ENCODE peak calls at places on chromosome 19, in four cellular contexts. T is K562, W is SK-N-SH, A is HEK293T. V is an unnamed sample.

GRCh38 chr19:31272707-31273106 is 76.5 kb downstream of the TSHZ3 start:
- DNase-seq in T (no peak), W (no peak), A (no peak), V (no peak)

GRCh38 chr19:42410371-42410770 is 16.8 kb downstream of the LIPE start:
- DNase-seq in T (no peak), W (no peak), A (no peak), V (no peak)

GRCh38 chr19:10233946-10234345 is 2.8 kb upstream of the S1PR2 start:
- DNase-seq in T (no peak), W (no peak), A (no peak), V (no peak)

GRCh38 chr19:54137913-54138776 is 583 bp downstream of the CNOT3 start:
- DNase-seq in T (peak), W (peak), A (no peak), V (no peak)

GRCh38 chr19:4304509-4305252 is at the start of gene FSD1:
- DNase-seq in T (peak), W (peak), A (peak), V (no peak)

GRCh38 chr19:58513694-58514563 is 2.1 kb upstream of the SLC27A5 start:
- DNase-seq in T (peak), W (peak), A (no peak), V (peak)

GRCh38 chr19:38543807-38544568 is 73.8 kb downstream of the MAP4K1 start:
- DNase-seq in T (peak), W (peak), A (peak), V (peak)

GRCh38 chr19:42242071-42242511 is 311 bp downstream of the GSK3A start:
- DNase-seq in T (no peak), W (peak), A (no peak), V (no peak)

GRCh38 chr19:13875824-13876223 is 1.1 kb upstream of the NANOS3 start:
- DNase-seq in T (no peak), W (peak), A (no peak), V (no peak)

GRCh38 chr19:46481187-46481586 is 9.8 kb upstream of the PNMA8A start:
- DNase-seq in T (no peak), W (no peak), A (no peak), V (no peak)

GRCh38 chr19:46481947-46482346 is 10.6 kb upstream of the PNMA8A start:
- DNase-seq in T (no peak), W (no peak), A (no peak), V (no peak)

GRCh38 chr19:46486358-46486757 is 9.3 kb downstream of the PNMA8B start:
- DNase-seq in T (no peak), W (no peak), A (no peak), V (no peak)

GRCh38 chr19:46480409-46480808 is 9.0 kb upstream of the PNMA8A start:
- DNase-seq in T (no peak), W (no peak), A (peak), V (no peak)

DNA sequence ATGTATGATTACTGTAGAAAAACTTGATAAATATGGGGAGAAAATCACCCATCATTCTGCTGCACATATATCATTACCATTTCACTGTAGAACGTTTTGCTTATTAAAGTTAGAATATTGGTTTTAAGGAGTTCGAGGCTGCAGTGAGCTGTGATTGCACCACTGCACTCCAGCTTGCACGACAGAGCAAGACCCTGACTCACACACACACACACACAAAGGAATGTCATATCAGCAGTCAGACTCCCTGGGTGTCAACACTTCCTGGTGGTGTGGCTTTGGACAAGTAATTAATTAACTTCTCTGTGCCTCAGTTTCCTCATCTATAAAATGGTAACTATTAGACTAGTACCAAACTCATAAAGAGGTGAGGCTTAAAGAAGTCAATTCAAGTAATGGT is 11.3 kb upstream of the PNMA8A start:
- DNase-seq in T (no peak), W (no peak), A (no peak), V (no peak)
- TF ChIP-seq FOXM1 in T (no peak), W (no peak), A (no peak), V (no peak)

GRCh38 chr19:49338023-49338677 is 2.9 kb downstream of the CD37 start:
- DNase-seq in T (no peak), W (no peak), A (no peak), V (no peak)

GRCh38 chr19:49337267-49338022 is 2.2 kb downstream of the CD37 start:
- DNase-seq in T (no peak), W (no peak), A (no peak), V (no peak)

GRCh38 chr19:49335071-49335783 is at the start of gene CD37:
- DNase-seq in T (peak), W (no peak), A (no peak), V (no peak)

GRCh38 chr19:49336482-49337266 is 1.5 kb downstream of the CD37 start:
- DNase-seq in T (no peak), W (no peak), A (no peak), V (no peak)

GRCh38 chr19:49335784-49336481 is 727 bp downstream of the CD37 start:
- DNase-seq in T (no peak), W (no peak), A (no peak), V (no peak)
- TF ChIP-seq FOXM1 in T (no peak), W (no peak), A (no peak), V (no peak)

GRCh38 chr19:45402469-45403070 is 2.3 kb downstream of the PPP1R13L start:
- DNase-seq in T (peak), W (peak), A (peak), V (no peak)
- TF ChIP-seq FOXM1 in T (no peak), W (no peak), A (no peak), V (no peak)

GRCh38 chr19:1063909-1064660 is 2.9 kb upstream of the ARHGAP45 start:
- DNase-seq in T (no peak), W (no peak), A (no peak), V (no peak)
- TF ChIP-seq FOXM1 in T (no peak), W (no peak), A (no peak), V (no peak)

GRCh38 chr19:1942078-1942933 is 1.3 kb downstream of the CSNK1G2 start:
- DNase-seq in T (peak), W (peak), A (peak), V (peak)
- TF ChIP-seq FOXM1 in T (no peak), W (no peak), A (no peak), V (no peak)

DNA sequence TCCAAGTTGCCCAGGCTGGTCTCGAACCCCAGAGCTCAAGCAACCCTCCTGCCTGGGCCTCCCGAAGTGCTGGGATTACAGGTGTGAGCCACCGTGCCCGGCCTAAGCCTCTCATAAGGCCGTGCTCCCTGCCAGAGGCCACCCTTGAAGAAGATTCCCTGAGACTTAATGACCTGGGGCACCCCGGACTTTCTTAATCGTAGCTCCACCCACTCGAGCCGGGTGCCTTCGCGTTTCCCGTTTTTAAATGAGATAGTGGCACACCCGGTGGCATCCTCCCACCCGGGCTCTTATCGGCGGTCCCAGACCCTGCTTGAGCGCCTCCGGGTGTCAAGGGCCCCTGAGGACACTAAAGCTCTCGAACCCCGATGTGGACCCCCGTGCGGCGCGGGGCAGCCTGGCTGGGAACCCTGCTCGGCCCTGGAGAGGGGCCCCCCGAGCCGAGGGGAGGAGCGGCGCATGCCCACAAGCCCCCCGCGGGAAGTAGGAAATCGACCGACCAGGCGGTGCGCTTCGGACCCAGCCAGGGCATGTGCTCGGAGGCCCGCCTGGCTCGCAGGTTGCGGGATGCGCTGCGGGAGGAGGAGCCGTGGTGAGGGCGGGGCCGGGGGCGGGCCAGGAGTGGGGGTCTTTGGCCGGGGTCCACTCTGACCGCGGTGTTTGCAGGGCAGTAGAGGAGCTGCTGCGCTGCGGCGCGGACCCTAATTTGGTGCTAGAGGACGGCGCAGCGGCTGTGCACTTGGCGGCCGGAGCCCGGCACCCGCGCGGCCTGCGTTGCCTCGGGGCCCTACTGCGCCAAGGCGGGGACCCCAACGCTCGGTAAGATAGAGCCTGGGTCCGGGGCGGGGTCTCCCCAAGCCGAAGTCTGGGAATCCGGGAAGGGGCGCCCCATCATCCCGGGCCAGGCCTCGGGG is at the start of gene ANKLE1:
- DNase-seq in T (peak), W (peak), A (no peak), V (no peak)
- TF ChIP-seq FOXM1 in T (no peak), W (no peak), A (no peak), V (no peak)

GRCh38 chr19:2084993-2085720 is 11.0 kb downstream of the MOB3A start:
- DNase-seq in T (peak), W (peak), A (no peak), V (no peak)
- TF ChIP-seq FOXM1 in T (no peak), W (no peak), A (no peak), V (no peak)